ENCODE peak calls at places on chromosome 15, in four cellular contexts. One of them, this sample, is unnamed.

GRCh38 chr15:90877996-90878395 is 6.3 kb upstream of the FES start:
- DNase-seq in stomach: no peak
- DNase-seq in upper lobe of right lung: no peak
- DNase-seq in AG04449: no peak
- DNase-seq in this sample: no peak

GRCh38 chr15:73573572-73573971 is 59.6 kb downstream of the NPTN start:
- DNase-seq in stomach: no peak
- DNase-seq in upper lobe of right lung: no peak
- DNase-seq in AG04449: peak; percentile 70
- DNase-seq in this sample: no peak

GRCh38 chr15:77542491-77543001 is 90.2 kb downstream of the LINGO1 start:
- DNase-seq in stomach: no peak
- DNase-seq in AG04449: no peak
- DNase-seq in upper lobe of right lung: no peak
- DNase-seq in this sample: no peak

GRCh38 chr15:57298843-57299550 is 77.3 kb upstream of the CGNL1 start:
- DNase-seq in AG04449: no peak
- DNase-seq in stomach: no peak
- DNase-seq in upper lobe of right lung: no peak
- DNase-seq in this sample: no peak

GRCh38 chr15:25846377-25846776 is 16.8 kb downstream of the ATP10A start:
- DNase-seq in AG04449: no peak
- DNase-seq in stomach: no peak
- DNase-seq in upper lobe of right lung: no peak
- DNase-seq in this sample: no peak

GRCh38 chr15:83698294-83698693 is 44.4 kb downstream of the ADAMTSL3 start:
- DNase-seq in stomach: peak; percentile 27
- DNase-seq in AG04449: no peak
- DNase-seq in upper lobe of right lung: no peak
- DNase-seq in this sample: no peak

GRCh38 chr15:33148129-33148850 is 46.2 kb downstream of the FMN1 start:
- DNase-seq in stomach: no peak
- DNase-seq in AG04449: no peak
- DNase-seq in upper lobe of right lung: no peak
- DNase-seq in this sample: no peak

GRCh38 chr15:86892774-86893449 is 813.2 kb downstream of the AGBL1 start:
- DNase-seq in stomach: no peak
- DNase-seq in AG04449: peak; percentile 7
- DNase-seq in upper lobe of right lung: no peak
- DNase-seq in this sample: no peak

GRCh38 chr15:99438691-99439523 is 126.9 kb upstream of the MEF2A start:
- DNase-seq in AG04449: no peak
- DNase-seq in stomach: peak; percentile 18
- DNase-seq in upper lobe of right lung: no peak
- DNase-seq in this sample: no peak

GRCh38 chr15:52013151-52013791 is 5.7 kb upstream of the MAPK6 start:
- DNase-seq in stomach: no peak
- DNase-seq in AG04449: no peak
- DNase-seq in upper lobe of right lung: no peak
- DNase-seq in this sample: no peak

GRCh38 chr15:62880278-62880677 is 162.3 kb upstream of the TPM1 start:
- DNase-seq in stomach: no peak
- DNase-seq in AG04449: no peak
- DNase-seq in upper lobe of right lung: no peak
- DNase-seq in this sample: no peak

GRCh38 chr15:99425666-99426301 is 140.0 kb upstream of the MEF2A start:
- DNase-seq in upper lobe of right lung: peak; percentile 60
- DNase-seq in stomach: peak; percentile 38
- DNase-seq in AG04449: no peak
- DNase-seq in this sample: no peak

GRCh38 chr15:34318277-34319079 is 19.1 kb downstream of the SLC12A6 start:
- DNase-seq in stomach: peak; percentile 67
- DNase-seq in upper lobe of right lung: no peak
- DNase-seq in AG04449: no peak
- DNase-seq in this sample: peak; percentile 15

GRCh38 chr15:25738171-25738792 is 124.8 kb downstream of the ATP10A start:
- DNase-seq in stomach: no peak
- DNase-seq in AG04449: no peak
- DNase-seq in upper lobe of right lung: no peak
- DNase-seq in this sample: no peak

GRCh38 chr15:79130535-79131130 is 40.1 kb upstream of the RASGRF1 start:
- DNase-seq in upper lobe of right lung: no peak
- DNase-seq in AG04449: no peak
- DNase-seq in stomach: no peak
- DNase-seq in this sample: no peak
- TF ChIP-seq CTCF in upper lobe of right lung: no peak
- TF ChIP-seq CTCF in AG04449: no peak
- TF ChIP-seq CTCF in stomach: no peak
- TF ChIP-seq CTCF in this sample: no peak

DNA sequence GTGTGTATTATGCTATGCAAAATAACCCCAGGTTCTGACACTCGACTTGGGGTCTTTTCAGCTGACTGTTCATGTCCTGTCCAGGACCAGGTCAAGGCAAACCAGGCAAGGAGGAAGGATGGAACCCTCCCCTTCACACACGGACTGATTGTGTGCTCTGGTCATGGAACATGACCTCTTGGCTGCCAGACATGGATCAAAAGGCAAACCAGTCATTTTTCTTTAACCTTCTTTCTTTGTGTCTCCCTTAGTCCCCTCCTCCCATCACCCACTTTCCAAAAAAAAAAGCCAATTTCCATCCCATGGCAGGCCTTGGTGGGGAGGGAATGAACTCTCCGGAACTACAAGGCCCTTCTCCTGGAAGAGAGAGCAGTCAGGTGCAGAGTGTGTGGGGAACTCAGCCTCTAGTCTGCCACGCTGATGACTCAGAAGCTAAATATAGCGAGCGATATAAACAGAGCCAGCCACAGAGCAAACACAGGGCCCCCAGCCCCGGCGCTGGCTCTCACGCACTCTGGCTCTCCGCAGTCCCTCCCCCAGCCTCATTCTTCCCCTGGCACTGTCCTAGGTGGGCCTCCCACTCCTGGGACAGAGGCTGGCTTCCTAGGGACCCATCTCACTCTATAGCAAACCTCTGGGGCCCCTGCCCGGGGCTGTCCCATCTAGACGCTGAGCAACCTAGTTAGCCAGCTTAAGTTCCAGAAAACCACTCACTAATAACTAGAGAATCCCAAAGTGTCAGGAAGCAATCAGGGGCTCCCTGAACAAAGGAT is 10.0 kb downstream of the BMF start:
- DNase-seq in stomach: peak; percentile 82
- DNase-seq in upper lobe of right lung: peak; percentile 83
- DNase-seq in AG04449: peak; percentile 80
- DNase-seq in this sample: peak; percentile 73
- TF ChIP-seq CTCF in stomach: no peak
- TF ChIP-seq CTCF in upper lobe of right lung: no peak
- TF ChIP-seq CTCF in AG04449: no peak
- TF ChIP-seq CTCF in this sample: no peak

DNA sequence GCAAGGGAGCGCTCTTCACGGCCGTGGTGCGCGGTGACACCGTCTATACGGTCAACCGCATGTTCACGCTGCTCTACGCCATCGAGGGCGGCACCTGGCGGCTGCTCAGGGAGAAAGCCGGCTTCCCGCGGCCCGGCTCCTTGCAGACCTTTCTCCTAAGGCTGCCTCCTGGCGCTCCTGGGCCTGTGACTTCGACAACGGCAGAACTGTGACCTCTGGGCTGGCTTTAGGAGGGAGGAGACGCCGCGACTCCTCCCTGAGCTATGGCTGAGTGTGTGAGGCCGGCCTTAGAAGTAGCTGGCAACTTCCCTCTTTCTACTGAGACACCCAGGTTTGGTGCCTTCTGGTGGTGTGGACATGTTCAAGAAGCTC is 1.4 kb downstream of the KBTBD13 start:
- DNase-seq in stomach: peak; percentile 79
- DNase-seq in AG04449: no peak
- DNase-seq in upper lobe of right lung: peak; percentile 86
- DNase-seq in this sample: no peak
- TF ChIP-seq CTCF in stomach: peak; percentile 63
- TF ChIP-seq CTCF in AG04449: peak; percentile 85
- TF ChIP-seq CTCF in upper lobe of right lung: peak; percentile 48
- TF ChIP-seq CTCF in this sample: peak; percentile 75

GRCh38 chr15:69046781-69047180 is 32.3 kb downstream of the NOX5 start:
- DNase-seq in AG04449: no peak
- DNase-seq in upper lobe of right lung: no peak
- DNase-seq in stomach: no peak
- DNase-seq in this sample: no peak

GRCh38 chr15:69049976-69050375 is 35.5 kb downstream of the NOX5 start:
- DNase-seq in AG04449: no peak
- DNase-seq in upper lobe of right lung: no peak
- DNase-seq in stomach: no peak
- DNase-seq in this sample: no peak

GRCh38 chr15:69042531-69042930 is 28.0 kb downstream of the NOX5 start:
- DNase-seq in AG04449: no peak
- DNase-seq in stomach: no peak
- DNase-seq in upper lobe of right lung: no peak
- DNase-seq in this sample: no peak

GRCh38 chr15:69044899-69045298 is 30.4 kb downstream of the NOX5 start:
- DNase-seq in AG04449: peak; percentile 65
- DNase-seq in upper lobe of right lung: no peak
- DNase-seq in stomach: no peak
- DNase-seq in this sample: peak; percentile 35

GRCh38 chr15:69045810-69046209 is 31.3 kb downstream of the NOX5 start:
- DNase-seq in AG04449: no peak
- DNase-seq in stomach: no peak
- DNase-seq in upper lobe of right lung: no peak
- DNase-seq in this sample: no peak
- TF ChIP-seq CTCF in AG04449: peak; percentile 30
- TF ChIP-seq CTCF in stomach: no peak
- TF ChIP-seq CTCF in upper lobe of right lung: no peak
- TF ChIP-seq CTCF in this sample: peak; percentile 24

GRCh38 chr15:81163961-81164800 is 30.1 kb downstream of the CFAP161 start:
- DNase-seq in upper lobe of right lung: no peak
- DNase-seq in AG04449: peak; percentile 72
- DNase-seq in stomach: no peak
- DNase-seq in this sample: peak; percentile 75

GRCh38 chr15:81165565-81165964 is 31.1 kb upstream of the IL16 start:
- DNase-seq in upper lobe of right lung: no peak
- DNase-seq in AG04449: no peak
- DNase-seq in stomach: no peak
- DNase-seq in this sample: no peak

GRCh38 chr15:81170504-81170903 is 26.2 kb upstream of the IL16 start:
- DNase-seq in upper lobe of right lung: no peak
- DNase-seq in stomach: no peak
- DNase-seq in AG04449: no peak
- DNase-seq in this sample: no peak

GRCh38 chr15:81168680-81169079 is 28.0 kb upstream of the IL16 start:
- DNase-seq in AG04449: no peak
- DNase-seq in stomach: no peak
- DNase-seq in upper lobe of right lung: no peak
- DNase-seq in this sample: no peak

GRCh38 chr15:81166949-81167816 is 29.5 kb upstream of the IL16 start:
- DNase-seq in stomach: no peak
- DNase-seq in AG04449: no peak
- DNase-seq in upper lobe of right lung: no peak
- DNase-seq in this sample: no peak
- TF ChIP-seq CTCF in stomach: no peak
- TF ChIP-seq CTCF in AG04449: no peak
- TF ChIP-seq CTCF in upper lobe of right lung: no peak
- TF ChIP-seq CTCF in this sample: no peak